ENCODE peak calls at places on chromosomes 7 and 10, in four cellular contexts. N, B, H and J are unnamed samples.

GRCh38 chr10:22427101-22427500 is 81.8 kb downstream of the SPAG6 start:
- DNase-seq in B (no peak), H (no peak), N (no peak), J (no peak)

GRCh38 chr10:5094265-5095205 is at the start of gene AKR1C3:
- DNase-seq in B (no peak), H (no peak), N (peak; percentile 44), J (peak; percentile 58)

GRCh38 chr7:69418865-69419670 is 179.2 kb upstream of the AUTS2 start:
- DNase-seq in H (no peak), B (no peak), N (no peak), J (no peak)

GRCh38 chr7:73786588-73786987 is 16.5 kb upstream of the CLDN3 start:
- DNase-seq in B (no peak), N (no peak), H (no peak), J (no peak)

GRCh38 chr10:3654496-3654895 is 130.5 kb downstream of the KLF6 start:
- DNase-seq in B (no peak), N (no peak), H (no peak), J (no peak)

GRCh38 chr10:44008270-44008916 is 359.7 kb upstream of the ZNF32 start:
- DNase-seq in H (no peak), N (no peak), B (no peak), J (no peak)

GRCh38 chr7:130559184-130559583 is 67.3 kb downstream of the MEST start:
- DNase-seq in N (no peak), H (no peak), B (no peak), J (no peak)

GRCh38 chr7:128266891-128267839 is 26.1 kb downstream of the LEP start:
- DNase-seq in B (peak; percentile 90), H (no peak), N (peak; percentile 68), J (no peak)

GRCh38 chr7:67823345-67823744 is 826.7 kb downstream of the TYW1 start:
- DNase-seq in N (peak; percentile 76), H (no peak), B (no peak), J (no peak)